ENCODE peak calls at places on chromosomes 6 and 20, in four cellular contexts. G, F, S and M are unnamed samples. For H3K36me3, the result is how much of the 10 kb centered on the place peaks cover.

GRCh38 chr6:45441811-45442453 is 64.2 kb upstream of the SUPT3H start:
- DNase-seq in F (no peak), G (no peak), S (no peak), M (peak)

GRCh38 chr6:116847234-116847633 is 18.4 kb upstream of the GPRC6A start:
- DNase-seq in G (peak), F (no peak), S (peak), M (peak)

GRCh38 chr6:149990109-149990671 is 26.4 kb downstream of the ULBP1 start:
- DNase-seq in S (no peak), F (peak), G (no peak), M (no peak)

GRCh38 chr20:46289416-46289815 is 18.9 kb downstream of the CDH22 start:
- DNase-seq in F (no peak), S (no peak), G (no peak), M (no peak)

GRCh38 chr20:45419188-45420091 is 3.5 kb downstream of the PIGT start:
- DNase-seq in S (no peak), F (peak), G (no peak), M (peak)

GRCh38 chr6:11142296-11143027 is 30.9 kb upstream of the ERVFRD-1 start:
- DNase-seq in S (no peak), F (no peak), G (no peak), M (no peak)

GRCh38 chr6:116371384-116372209 is 850 bp downstream of the DSE start:
- DNase-seq in G (peak), S (peak), F (peak), M (peak)

GRCh38 chr20:6714202-6714800 is 53.2 kb upstream of the BMP2 start:
- DNase-seq in F (no peak), G (no peak), S (no peak), M (no peak)

GRCh38 chr6:44628347-44628746 is 240.8 kb downstream of the CDC5L start:
- DNase-seq in G (no peak), F (no peak), S (no peak), M (no peak)

DNA sequence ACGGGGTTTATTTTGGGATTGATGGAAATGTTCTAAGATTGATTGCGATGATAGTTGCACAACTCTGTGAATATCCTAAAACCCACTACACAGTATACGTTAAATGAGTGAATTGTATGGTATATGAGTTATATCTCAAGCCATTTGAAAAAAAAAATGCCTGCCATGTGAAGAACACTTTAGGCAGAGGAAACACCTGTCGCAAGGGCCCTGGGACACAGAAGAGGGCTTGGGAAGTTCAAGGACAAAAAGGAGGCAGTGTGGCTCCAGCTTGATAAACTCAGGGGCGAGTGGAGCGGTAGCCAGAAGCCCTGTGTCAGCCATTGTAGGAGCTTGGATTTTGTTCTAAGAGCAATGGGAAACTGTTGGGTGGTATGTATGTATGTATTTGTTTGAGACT is 37.0 kb downstream of the CEP250 start:
- DNase-seq in F (no peak), G (no peak), S (no peak), M (no peak)
- H3K36me3 ChIP-seq in F (under half), G (under half), S (half or more), M (under half)

GRCh38 chr6:4370066-4370465 is 234.7 kb upstream of the ECI2 start:
- DNase-seq in F (no peak), S (no peak), G (peak), M (peak)
- H3K4me2 ChIP-seq in F (no peak), S (peak), G (no peak), M (peak)

DNA sequence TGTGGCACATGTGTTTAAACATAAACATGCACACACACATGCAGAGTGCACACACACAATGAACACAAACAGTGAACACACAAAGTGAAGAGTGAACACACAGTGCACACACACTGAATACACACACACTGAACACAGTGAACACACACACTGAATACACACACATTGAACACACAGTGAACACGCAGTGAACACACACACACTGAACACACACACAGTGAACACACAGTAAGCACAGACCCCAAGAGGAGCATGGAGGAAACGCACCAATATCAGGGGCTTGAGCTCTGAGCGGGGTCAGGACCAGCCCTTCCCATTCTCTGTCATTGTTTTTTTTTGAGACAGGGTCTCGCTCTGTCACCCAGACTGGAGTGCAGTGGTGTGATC is 17.1 kb upstream of the HELZ2 start:
- DNase-seq in S (no peak), F (no peak), G (no peak), M (no peak)
- H3K36me3 ChIP-seq in S (under half), F (under half), G (under half), M (under half)

DNA sequence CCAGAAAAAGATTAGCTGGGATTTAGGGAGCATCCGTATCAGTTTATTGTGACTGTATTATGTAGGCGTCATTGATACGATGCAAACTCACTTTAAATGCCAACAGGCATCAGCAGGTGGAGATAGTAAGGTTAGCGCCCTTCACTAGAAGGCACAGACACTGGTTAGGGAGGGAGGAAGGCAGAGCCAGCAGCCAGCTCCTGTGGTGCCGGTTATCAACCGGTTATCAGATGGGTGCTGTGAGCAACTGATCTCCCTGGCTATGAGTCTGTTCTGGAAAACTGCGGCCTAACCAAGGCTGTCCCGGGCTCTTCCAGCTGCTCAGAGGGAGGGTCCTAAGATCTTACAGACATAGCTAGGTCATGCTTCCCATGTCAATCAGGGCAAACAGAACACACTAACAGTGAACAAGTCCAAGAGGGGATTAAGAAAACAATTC is 47.5 kb upstream of the CD93 start:
- DNase-seq in G (peak), S (no peak), F (no peak), M (no peak)
- H3K4me2 ChIP-seq in G (no peak), S (no peak), F (no peak), M (no peak)

DNA sequence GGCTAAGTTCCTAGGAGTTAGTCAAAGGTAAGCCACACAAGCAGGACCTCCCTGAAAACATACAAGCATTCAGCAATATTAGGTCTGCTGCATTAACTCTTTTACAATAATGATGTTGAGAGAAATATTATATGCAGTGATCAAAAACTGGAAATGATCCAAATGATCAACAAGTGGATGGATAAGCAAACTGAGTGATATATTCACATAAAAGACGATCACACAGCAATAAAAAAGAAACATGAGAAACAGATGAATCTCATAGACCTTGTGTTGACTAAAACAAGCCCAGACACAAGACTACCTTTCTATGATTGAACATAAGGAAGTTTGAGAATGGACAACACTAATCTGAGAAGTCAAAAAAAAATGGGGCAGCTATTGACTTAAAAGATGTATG is 39.9 kb downstream of the LMBRD1 start:
- DNase-seq in S (no peak), G (no peak), F (no peak), M (no peak)
- H3K36me3 ChIP-seq in S (under half), G (under half), F (under half), M (under half)

DNA sequence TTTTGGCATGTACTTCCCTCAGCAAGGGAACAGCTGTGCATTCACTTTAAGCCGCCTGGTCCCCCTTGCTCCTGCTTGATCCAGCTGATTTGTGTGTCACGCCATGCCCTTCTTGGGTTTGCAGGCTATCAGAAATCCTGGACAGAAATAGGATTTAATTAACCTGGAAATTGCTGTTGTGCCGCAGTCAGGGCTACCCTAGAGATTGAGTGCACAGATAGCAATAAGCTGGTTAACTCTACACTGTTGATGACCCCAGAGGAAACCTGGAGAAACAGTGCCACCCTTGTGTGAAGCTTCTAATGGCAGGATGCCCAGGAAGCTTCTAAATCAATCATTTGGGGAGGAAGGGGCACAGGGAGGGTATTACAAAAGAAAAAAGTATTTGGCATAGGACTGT is 199.0 kb downstream of the JARID2 start:
- DNase-seq in S (peak), G (peak), F (no peak), M (no peak)
- H3K4me2 ChIP-seq in S (peak), G (no peak), F (no peak), M (no peak)

GRCh38 chr20:3887870-3888614 is 1.1 kb upstream of the PANK2 start:
- DNase-seq in F (no peak), G (no peak), S (no peak), M (peak)

GRCh38 chr20:3888622-3889488 is at the start of gene PANK2:
- DNase-seq in F (peak), S (peak), G (peak), M (peak)

GRCh38 chr20:3889489-3890409 is 562 bp downstream of the PANK2 start:
- DNase-seq in F (peak), S (peak), G (peak), M (no peak)

GRCh38 chr20:3890410-3890751 is 1.2 kb downstream of the PANK2 start:
- DNase-seq in G (no peak), S (no peak), F (no peak), M (peak)

DNA sequence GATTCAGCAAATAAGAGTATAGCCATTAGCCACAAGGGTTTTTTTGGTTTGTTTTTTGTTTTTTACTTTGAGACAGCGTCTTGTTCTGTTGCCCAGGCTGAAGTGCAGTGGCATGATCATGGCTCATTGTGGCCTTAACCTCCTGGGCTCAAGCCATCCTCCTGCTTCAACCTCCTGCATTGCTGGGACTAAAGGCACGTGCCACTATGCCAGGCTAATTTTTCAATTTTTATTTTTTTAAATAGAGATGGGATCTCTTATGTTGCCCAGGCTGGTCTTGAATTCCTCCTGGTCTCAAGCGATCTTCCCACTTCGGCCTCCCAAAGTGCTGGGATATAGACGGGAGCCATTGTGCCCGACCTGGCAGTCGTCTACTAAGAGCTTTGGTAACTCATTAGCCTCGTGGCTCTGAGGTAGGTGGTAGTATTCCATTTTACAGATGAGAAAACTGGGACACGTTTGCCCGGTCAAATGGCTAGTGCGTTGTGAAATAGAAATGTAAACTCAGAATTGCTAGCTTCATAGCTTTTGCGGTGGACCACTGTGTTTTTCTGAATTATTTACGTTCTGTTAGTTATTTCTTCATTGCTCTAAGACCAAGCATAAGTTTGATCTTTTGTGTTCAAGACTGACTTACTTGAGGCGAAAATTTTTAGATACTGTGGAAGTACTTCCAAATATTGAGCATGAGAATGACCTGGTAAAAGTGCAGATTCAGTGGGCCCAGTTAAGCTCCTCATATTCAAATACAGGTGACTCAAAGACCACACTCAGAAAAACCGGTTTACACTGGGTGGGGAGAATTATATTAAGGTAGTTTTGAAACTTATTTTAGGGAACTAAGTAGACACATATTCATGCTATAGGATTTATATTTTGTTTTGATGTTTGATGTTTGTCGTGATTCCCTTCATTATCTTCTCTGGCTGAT is 2.1 kb downstream of the PANK2 start:
- DNase-seq in G (no peak), S (no peak), F (no peak), M (no peak)
- H3K36me3 ChIP-seq in G (under half), S (under half), F (under half), M (under half)

GRCh38 chr6:111461860-111462259 is 21.2 kb downstream of the REV3L start:
- DNase-seq in F (no peak), G (no peak), S (no peak), M (no peak)
- H3K4me2 ChIP-seq in F (no peak), G (no peak), S (no peak), M (peak)

DNA sequence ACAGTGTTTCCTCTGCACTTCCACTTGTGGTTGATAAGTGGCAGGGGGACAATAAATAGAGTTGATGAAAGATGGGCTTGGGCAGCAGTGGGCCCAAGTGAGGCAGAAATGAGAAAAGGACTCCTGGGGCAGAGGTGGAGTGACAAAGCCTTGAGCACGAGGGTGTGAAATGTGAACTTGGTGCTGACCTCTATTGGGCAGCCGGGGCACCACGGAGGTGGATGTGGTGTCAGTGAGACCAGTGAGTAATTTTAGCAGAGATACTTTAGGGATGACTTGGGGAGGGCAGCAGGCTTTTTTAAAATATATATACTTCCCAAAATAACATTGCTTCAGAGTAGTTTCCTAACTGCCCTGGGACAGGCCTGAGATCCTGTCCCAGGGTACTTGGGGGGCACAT is 30.6 kb upstream of the MYLK2 start:
- DNase-seq in S (no peak), F (no peak), G (peak), M (no peak)
- H3K36me3 ChIP-seq in S (half or more), F (half or more), G (under half), M (under half)

DNA sequence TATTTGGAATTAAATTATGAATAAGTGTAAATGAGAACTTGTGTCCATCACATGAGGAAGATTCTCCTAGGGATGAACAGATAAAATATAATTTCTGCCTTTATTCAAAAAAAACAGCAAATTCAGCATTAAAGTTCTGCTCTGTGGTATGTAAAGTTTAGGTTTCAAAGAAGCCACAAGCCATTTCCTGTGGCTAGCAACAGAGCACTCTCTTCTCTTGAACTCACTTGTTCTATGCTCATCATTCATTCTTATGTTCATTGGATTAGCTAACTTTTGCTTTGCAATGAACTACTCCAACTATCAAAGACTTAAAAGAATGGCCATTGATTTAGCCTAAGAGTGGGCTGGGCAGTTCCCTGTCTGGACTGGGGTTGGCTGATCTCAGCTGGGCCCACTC is 20.8 kb upstream of the SNRPB2 start:
- DNase-seq in G (no peak), S (no peak), F (no peak), M (no peak)
- H3K4me2 ChIP-seq in G (no peak), S (no peak), F (no peak), M (no peak)